ENCODE peak calls at places on chromosomes 5 and 9, in four cellular contexts. One of them, this sample, is unnamed.

GRCh38 chr9:119026120-119026519 is 343.1 kb downstream of the BRINP1 start:
- DNase-seq in GM06990: no peak
- DNase-seq in C1 segment of cervical spinal cord: no peak
- DNase-seq in HuH-7.5: no peak
- DNase-seq in this sample: no peak

GRCh38 chr9:34385561-34386230 is 9.0 kb upstream of the MYORG start:
- DNase-seq in GM06990: no peak
- DNase-seq in C1 segment of cervical spinal cord: no peak
- DNase-seq in HuH-7.5: no peak
- DNase-seq in this sample: no peak

GRCh38 chr9:26170224-26170623 is 492.0 kb upstream of the TUSC1 start:
- DNase-seq in GM06990: no peak
- DNase-seq in C1 segment of cervical spinal cord: no peak
- DNase-seq in HuH-7.5: no peak
- DNase-seq in this sample: no peak

GRCh38 chr9:21611896-21612295 is 129.8 kb upstream of the IFNE start:
- DNase-seq in GM06990: no peak
- DNase-seq in C1 segment of cervical spinal cord: no peak
- DNase-seq in HuH-7.5: no peak
- DNase-seq in this sample: no peak

GRCh38 chr5:53560028-53560427 is 411 bp upstream of the NDUFS4 start:
- DNase-seq in GM06990: no peak
- DNase-seq in C1 segment of cervical spinal cord: no peak
- DNase-seq in HuH-7.5: no peak
- DNase-seq in this sample: no peak

GRCh38 chr5:36252722-36253340 is 11.1 kb upstream of the NADK2 start:
- DNase-seq in GM06990: no peak
- DNase-seq in C1 segment of cervical spinal cord: no peak
- DNase-seq in HuH-7.5: no peak
- DNase-seq in this sample: no peak

GRCh38 chr9:136799079-136799853 is 3.1 kb downstream of the CCDC183 start:
- DNase-seq in GM06990: no peak
- DNase-seq in C1 segment of cervical spinal cord: no peak
- DNase-seq in HuH-7.5: no peak
- DNase-seq in this sample: no peak

GRCh38 chr5:103271570-103272289 is 13.2 kb downstream of the MACIR start:
- DNase-seq in GM06990: no peak
- DNase-seq in C1 segment of cervical spinal cord: no peak
- DNase-seq in HuH-7.5: no peak
- DNase-seq in this sample: peak

GRCh38 chr5:170565077-170565476 is 61.3 kb downstream of the KCNIP1 start:
- DNase-seq in GM06990: no peak
- DNase-seq in C1 segment of cervical spinal cord: peak
- DNase-seq in HuH-7.5: no peak
- DNase-seq in this sample: peak

GRCh38 chr5:179870403-179870903 is 11.8 kb upstream of the MRNIP start:
- DNase-seq in GM06990: no peak
- DNase-seq in C1 segment of cervical spinal cord: peak
- DNase-seq in HuH-7.5: peak
- DNase-seq in this sample: peak

GRCh38 chr9:115649991-115650472 is 503.6 kb upstream of the PAPPA start:
- DNase-seq in GM06990: no peak
- DNase-seq in C1 segment of cervical spinal cord: peak
- DNase-seq in HuH-7.5: no peak
- DNase-seq in this sample: peak

This sample was measured in LNCaP clone FGC.